ENCODE peak calls at places on chromosomes 4 and X, in nine cellular contexts. S, Z, C, T, J, P, N, E and O are unnamed samples. For H3K9me3, the result is how much of the 10 kb centered on the place peaks cover.

GRCh38 chrX:519741-520140 is 110.8 kb upstream of the SHOX start:
- DNase-seq in S (no peak), Z (no peak), C (no peak), T (no peak), J (no peak), P (no peak), N (no peak), E (no peak), O (no peak)

GRCh38 chr4:114606240-114606639 is 7.6 kb downstream of the UGT8 start:
- DNase-seq in S (no peak), Z (no peak), C (no peak), T (no peak), J (peak), P (no peak), N (no peak), E (no peak), O (no peak)

GRCh38 chr4:151690884-151691283 is 69.9 kb downstream of the GATB start:
- DNase-seq in S (no peak), Z (no peak), C (no peak), T (no peak), J (no peak), P (no peak), N (no peak), E (no peak), O (no peak)

GRCh38 chr4:175614880-175615279 is 197.2 kb downstream of the GPM6A start:
- DNase-seq in S (no peak), Z (no peak), C (no peak), T (no peak), J (no peak), P (no peak), N (no peak), E (no peak), O (no peak)

GRCh38 chr4:151415978-151416377 is 7.0 kb downstream of the FHIP1A start:
- DNase-seq in S (peak), Z (no peak), C (no peak), T (no peak), J (no peak), P (no peak), N (no peak), E (no peak), O (no peak)

GRCh38 chr4:98939892-98940298 is 11.0 kb upstream of the EIF4E start:
- DNase-seq in S (peak), Z (peak), C (no peak), T (no peak), J (peak), P (peak), N (peak), E (peak), O (no peak)

GRCh38 chrX:13742397-13743176 is 8.0 kb downstream of the OFD1 start:
- DNase-seq in S (no peak), Z (peak), C (peak), T (no peak), J (no peak), P (no peak), N (no peak), E (peak), O (no peak)

GRCh38 chr4:183610033-183610432 is 49.0 kb downstream of the RWDD4 start:
- DNase-seq in S (peak), Z (no peak), C (no peak), T (no peak), J (no peak), P (no peak), N (no peak), E (no peak), O (no peak)

GRCh38 chr4:111512081-111512774 is 633.0 kb upstream of the FAM241A start:
- DNase-seq in S (peak), Z (no peak), C (no peak), T (no peak), J (no peak), P (no peak), N (peak), E (no peak), O (no peak)

GRCh38 chrX:101685923-101686322 is 26.3 kb upstream of the ARMCX2 start:
- DNase-seq in S (no peak), Z (no peak), C (no peak), T (no peak), J (peak), P (no peak), N (no peak), E (no peak), O (no peak)

GRCh38 chr4:163558539-163559044 is 64.1 kb downstream of the TMA16 start:
- DNase-seq in S (no peak), Z (peak), C (peak), T (peak), J (no peak), P (no peak), N (no peak), E (peak), O (no peak)

GRCh38 chr4:81084624-81085023 is 54.1 kb downstream of the BMP3 start:
- DNase-seq in S (peak), Z (no peak), C (no peak), T (no peak), J (no peak), P (no peak), N (peak), E (no peak), O (no peak)

GRCh38 chrX:20063716-20064351 is 52.9 kb downstream of the MAP7D2 start:
- DNase-seq in S (peak), Z (peak), C (no peak), T (no peak), J (no peak), P (no peak), N (no peak), E (no peak), O (no peak)

GRCh38 chr4:30630431-30630830 is 89.7 kb upstream of the PCDH7 start:
- DNase-seq in S (no peak), Z (no peak), C (no peak), T (no peak), J (no peak), P (no peak), N (no peak), E (no peak), O (no peak)

GRCh38 chrX:153727108-153727931 is 2.7 kb downstream of the ABCD1 start:
- DNase-seq in S (no peak), Z (peak), C (peak), T (peak), J (no peak), P (no peak), N (no peak), E (no peak), O (no peak)

GRCh38 chrX:30327762-30328161 is 18.6 kb upstream of the NR0B1 start:
- DNase-seq in S (no peak), Z (no peak), C (no peak), T (no peak), J (no peak), P (no peak), N (no peak), E (no peak), O (no peak)

GRCh38 chr4:89914609-89915008 is 20.0 kb downstream of the MMRN1 start:
- DNase-seq in S (no peak), Z (no peak), C (no peak), T (no peak), J (no peak), P (no peak), N (no peak), E (no peak), O (no peak)

GRCh38 chr4:40363382-40363920 is 28.3 kb downstream of the CHRNA9 start:
- DNase-seq in S (no peak), Z (no peak), C (peak), T (no peak), J (no peak), P (no peak), N (no peak), E (no peak), O (no peak)

GRCh38 chrX:73851014-73852009 is 288.3 kb downstream of the CHIC1 start:
- DNase-seq in S (peak), Z (no peak), C (peak), T (no peak), J (no peak), P (peak), N (no peak), E (peak), O (no peak)

GRCh38 chr4:8702516-8703400 is 110.2 kb downstream of the CPZ start:
- DNase-seq in S (no peak), Z (no peak), C (peak), T (peak), J (peak), P (no peak), N (no peak), E (no peak), O (no peak)

GRCh38 chr4:174136013-174136412 is 147.5 kb downstream of the FBXO8 start:
- DNase-seq in S (no peak), Z (no peak), C (no peak), T (no peak), J (no peak), P (peak), N (no peak), E (no peak), O (no peak)

GRCh38 chr4:159281781-159282180 is 178.9 kb downstream of the RAPGEF2 start:
- DNase-seq in S (peak), Z (no peak), C (no peak), T (no peak), J (no peak), P (no peak), N (no peak), E (no peak), O (no peak)

GRCh38 chr4:3354455-3354811 is 61.6 kb downstream of the RGS12 start:
- DNase-seq in S (no peak), Z (no peak), C (no peak), T (no peak), J (no peak), P (no peak), N (no peak), E (no peak), O (no peak)

GRCh38 chr4:113404167-113404571 is 354.7 kb downstream of the ANK2 start:
- DNase-seq in S (no peak), Z (no peak), C (no peak), T (no peak), J (no peak), P (no peak), N (no peak), E (no peak), O (no peak)

GRCh38 chr4:71377561-71377960 is 38.7 kb downstream of the SLC4A4 start:
- DNase-seq in S (peak), Z (no peak), C (no peak), T (no peak), J (no peak), P (no peak), N (peak), E (no peak), O (no peak)

GRCh38 chrX:8849462-8849861 is 48.3 kb upstream of the FAM9A start:
- DNase-seq in S (peak), Z (no peak), C (no peak), T (no peak), J (no peak), P (no peak), N (no peak), E (no peak), O (no peak)

GRCh38 chrX:74804574-74804973 is 120.7 kb downstream of the NEXMIF start:
- DNase-seq in S (no peak), Z (no peak), C (no peak), T (no peak), J (no peak), P (no peak), N (no peak), E (no peak), O (no peak)

GRCh38 chr4:143458966-143459365 is 54.5 kb upstream of the SMARCA5 start:
- DNase-seq in S (peak), Z (no peak), C (no peak), T (no peak), J (no peak), P (no peak), N (no peak), E (no peak), O (no peak)

GRCh38 chr4:25253072-25253447 is 19.2 kb downstream of the PI4K2B start:
- DNase-seq in S (peak), Z (no peak), C (no peak), T (no peak), J (no peak), P (no peak), N (no peak), E (no peak), O (no peak)

GRCh38 chr4:144648042-144648441 is 2.1 kb downstream of the HHIP start:
- DNase-seq in S (no peak), Z (no peak), C (no peak), T (no peak), J (no peak), P (no peak), N (no peak), E (no peak), O (no peak)

GRCh38 chr4:13921805-13922204 is 294.3 kb upstream of the BOD1L1 start:
- DNase-seq in S (peak), Z (no peak), C (no peak), T (no peak), J (no peak), P (no peak), N (no peak), E (no peak), O (no peak)

DNA sequence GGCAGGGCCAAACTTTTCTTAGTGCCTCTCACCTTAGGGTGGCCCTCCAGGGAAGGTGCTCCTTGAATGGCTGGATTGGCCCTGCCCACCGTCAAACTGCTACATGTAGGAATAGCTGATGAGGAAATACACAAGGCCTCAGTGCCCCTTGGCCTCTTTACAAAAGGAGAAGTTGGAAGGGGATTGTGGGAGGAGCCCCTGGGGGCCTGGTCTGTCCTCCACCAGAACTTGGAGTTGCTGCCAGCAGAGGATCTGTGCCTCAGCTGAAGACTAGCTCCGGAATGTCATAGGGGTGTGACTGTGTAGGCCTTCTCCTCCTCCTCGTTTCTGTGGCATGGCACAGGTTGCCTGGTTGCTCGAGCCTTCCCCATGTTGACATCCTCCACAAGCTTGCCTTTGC is 142.7 kb downstream of the AMMECR1 start:
- DNase-seq in S (no peak), Z (no peak), C (no peak), T (peak), J (no peak), P (no peak), N (no peak), E (no peak), O (no peak)
- H3K9me3 ChIP-seq in S (under half), Z (under half), C (under half), T (under half), J (under half), P (under half), N (under half), E (under half), O (under half)

DNA sequence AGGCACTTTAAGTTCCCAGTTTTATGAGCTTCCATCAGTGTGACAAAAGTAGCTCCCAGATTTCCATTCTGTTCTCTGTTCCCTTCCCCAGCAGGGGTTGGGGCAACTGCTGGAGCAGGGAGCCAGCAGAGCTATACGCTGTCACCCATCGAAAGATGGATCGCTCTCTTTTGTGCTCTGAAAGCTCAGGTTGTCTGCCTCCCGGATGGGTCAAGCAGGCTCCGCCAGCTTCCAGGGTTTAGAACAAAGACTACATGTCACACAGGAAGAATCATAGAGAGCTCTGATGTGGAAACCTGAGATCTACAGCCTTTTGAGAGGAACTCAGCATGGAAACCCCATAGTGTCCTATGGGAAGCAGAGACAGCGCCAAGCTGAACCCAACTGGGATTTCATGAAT is 205.4 kb downstream of the HS3ST1 start:
- DNase-seq in S (no peak), Z (no peak), C (no peak), T (no peak), J (no peak), P (no peak), N (no peak), E (no peak), O (no peak)
- H3K9me3 ChIP-seq in S (under half), Z (under half), C (under half), T (under half), J (under half), P (under half), N (under half), E (under half), O (under half)

DNA sequence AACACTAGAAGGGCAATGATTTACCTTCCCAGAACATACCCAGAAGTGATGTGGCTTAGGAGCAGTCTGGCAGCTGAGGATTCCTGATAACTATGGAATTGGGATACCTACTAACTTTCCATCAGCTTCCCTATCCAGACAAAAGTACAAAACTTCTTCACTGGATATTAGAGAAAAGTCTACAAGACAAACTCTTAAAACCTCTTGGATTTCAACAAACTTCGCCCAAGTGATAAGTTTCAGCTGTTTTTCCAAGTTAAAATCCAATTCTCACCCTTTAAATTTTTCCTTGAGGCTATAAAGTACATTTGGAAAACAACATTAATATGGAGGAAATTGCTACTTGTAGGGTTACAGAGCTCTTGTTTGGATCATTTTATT is 58.2 kb upstream of the SLIT2 start:
- DNase-seq in S (no peak), Z (no peak), C (no peak), T (no peak), J (no peak), P (no peak), N (no peak), E (no peak), O (no peak)
- H3K9me3 ChIP-seq in S (under half), Z (under half), C (under half), T (under half), J (under half), P (under half), N (under half), E (under half), O (under half)

GRCh38 chr4:576245-576821 is at the start of gene TMEM271:
- DNase-seq in S (no peak), Z (no peak), C (no peak), T (no peak), J (no peak), P (no peak), N (no peak), E (no peak), O (no peak)
- H3K9me3 ChIP-seq in S (under half), Z (under half), C (under half), T (under half), J (under half), P (under half), N (under half), E (under half), O (under half)

GRCh38 chr4:83617371-83618021 is 81.6 kb downstream of the GPAT3 start:
- DNase-seq in S (no peak), Z (no peak), C (no peak), T (no peak), J (no peak), P (no peak), N (no peak), E (no peak), O (no peak)
- H3K9me3 ChIP-seq in S (under half), Z (under half), C (under half), T (under half), J (under half), P (under half), N (under half), E (under half), O (under half)

DNA sequence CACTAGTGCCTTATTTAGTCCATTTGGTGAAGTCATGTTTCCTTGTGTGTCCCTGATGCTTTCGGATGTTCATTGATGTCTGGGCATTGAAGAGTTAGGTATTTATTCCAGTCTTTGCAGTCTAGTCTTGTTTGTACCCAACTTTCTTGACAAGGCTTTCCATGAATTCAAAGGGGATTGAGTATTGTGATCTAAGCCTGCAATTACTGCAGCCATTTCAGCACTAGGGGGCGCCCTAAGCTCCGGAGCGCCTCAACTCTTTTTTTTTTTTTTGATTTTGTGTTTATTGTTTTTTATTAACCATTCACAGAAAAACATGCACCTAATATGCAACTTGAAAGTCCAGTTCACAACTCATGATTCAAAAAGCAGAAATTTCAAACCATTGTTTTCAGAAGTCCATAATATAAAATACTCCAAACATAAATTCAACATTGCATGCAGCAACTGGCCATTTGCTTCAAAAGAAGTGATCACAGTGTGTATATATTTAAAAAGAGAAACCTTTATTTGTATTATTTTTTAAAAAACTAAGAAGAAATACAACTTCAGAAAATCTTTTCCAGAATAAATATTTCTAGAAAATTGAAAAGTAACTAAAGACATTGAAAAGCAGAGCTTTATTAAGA is 59.2 kb downstream of the PTPN13 start:
- DNase-seq in S (no peak), Z (peak), C (no peak), T (no peak), J (no peak), P (no peak), N (no peak), E (no peak), O (no peak)
- H3K9me3 ChIP-seq in S (under half), Z (under half), C (under half), T (under half), J (under half), P (under half), N (under half), E (under half), O (under half)

DNA sequence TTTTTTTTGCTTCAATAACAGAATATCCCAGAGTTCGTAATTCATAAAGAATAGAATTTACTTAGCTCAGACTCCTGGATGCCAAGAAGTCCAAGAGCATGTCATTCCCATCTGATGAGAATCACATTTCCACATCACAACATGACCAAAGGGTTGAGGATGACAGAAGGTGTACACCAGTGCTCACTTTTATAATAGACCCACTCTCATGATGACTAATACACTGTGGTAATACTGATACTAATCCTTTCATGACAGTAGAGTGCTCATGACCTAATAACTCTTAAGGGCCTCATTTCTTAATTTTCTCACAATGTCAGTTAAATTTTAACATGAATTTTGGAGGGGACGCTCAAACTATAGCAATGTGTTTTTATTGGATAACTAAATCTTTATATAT is 69.2 kb downstream of the ZNF732 start:
- DNase-seq in S (no peak), Z (no peak), C (no peak), T (no peak), J (no peak), P (no peak), N (no peak), E (no peak), O (no peak)
- H3K9me3 ChIP-seq in S (under half), Z (under half), C (under half), T (under half), J (under half), P (under half), N (under half), E (under half), O (under half)